ENCODE peak calls at places on chromosomes 1 and 21, in four cellular contexts. N is K562, E is A549, G is HepG2. V is an unnamed sample.

GRCh38 chr1:44807364-44808062 is 362 bp upstream of the DYNLT4 start:
- DNase-seq in N (peak), E (peak), G (peak), V (no peak)

GRCh38 chr1:175536921-175537320 is 206.5 kb downstream of the TNR start:
- DNase-seq in N (no peak), E (no peak), G (no peak), V (no peak)

GRCh38 chr1:174413632-174414031 is 34.1 kb upstream of the GPR52 start:
- DNase-seq in N (no peak), E (peak), G (no peak), V (no peak)

GRCh38 chr1:16324456-16324890 is 27.8 kb downstream of the FBXO42 start:
- DNase-seq in N (no peak), E (no peak), G (no peak), V (no peak)

GRCh38 chr1:170601866-170602265 is 62.1 kb upstream of the PRRX1 start:
- DNase-seq in N (no peak), E (no peak), G (no peak), V (no peak)

GRCh38 chr1:48676822-48677221 is 99.9 kb downstream of the BEND5 start:
- DNase-seq in N (no peak), E (no peak), G (no peak), V (no peak)

GRCh38 chr1:233936422-233936821 is 31.9 kb downstream of the SLC35F3 start:
- DNase-seq in N (no peak), E (no peak), G (no peak), V (no peak)

GRCh38 chr1:25912076-25912831 is 6.0 kb upstream of the STMN1 start:
- DNase-seq in N (no peak), E (peak), G (no peak), V (no peak)

GRCh38 chr1:43857163-43857562 is 76.4 kb upstream of the ARTN start:
- DNase-seq in N (no peak), E (no peak), G (no peak), V (no peak)

GRCh38 chr1:64403331-64403730 is 66.6 kb upstream of the CACHD1 start:
- DNase-seq in N (no peak), E (no peak), G (no peak), V (no peak)

GRCh38 chr21:30463713-30464112 is 16.5 kb downstream of the KRTAP19-1 start:
- DNase-seq in N (peak), E (peak), G (no peak), V (no peak)

GRCh38 chr1:169514566-169515270 is 29.0 kb upstream of the SLC19A2 start:
- DNase-seq in N (no peak), E (no peak), G (no peak), V (no peak)

GRCh38 chr1:25744140-25744581 is 55.8 kb upstream of the SELENON start:
- DNase-seq in N (no peak), E (peak), G (no peak), V (peak)

GRCh38 chr21:29382029-29382654 is 83.4 kb downstream of the BACH1 start:
- DNase-seq in N (no peak), E (no peak), G (peak), V (no peak)

GRCh38 chr1:76501136-76501535 is 366.1 kb upstream of the ST6GALNAC5 start:
- DNase-seq in N (no peak), E (no peak), G (no peak), V (no peak)

GRCh38 chr1:12454406-12455391 is 163.3 kb downstream of the DHRS3 start:
- DNase-seq in N (peak), E (peak), G (no peak), V (no peak)

GRCh38 chr1:115426271-115426771 is 88.3 kb upstream of the NGF start:
- DNase-seq in N (no peak), E (peak), G (no peak), V (no peak)

GRCh38 chr1:248873993-248874671 is 15.2 kb upstream of the ZNF692 start:
- DNase-seq in N (peak), E (peak), G (peak), V (no peak)

GRCh38 chr21:34360488-34361241 is 3.1 kb upstream of the KCNE2 start:
- DNase-seq in N (no peak), E (no peak), G (no peak), V (no peak)

GRCh38 chr1:67367370-67368345 is 60.0 kb downstream of the IL12RB2 start:
- DNase-seq in N (peak), E (peak), G (peak), V (no peak)

GRCh38 chr1:217435159-217435558 is 195.7 kb downstream of the GPATCH2 start:
- DNase-seq in N (no peak), E (no peak), G (no peak), V (no peak)

GRCh38 chr1:55930931-55931271 is 648.5 kb downstream of the PLPP3 start:
- DNase-seq in N (no peak), E (no peak), G (no peak), V (no peak)

GRCh38 chr1:214548988-214549387 is 2.4 kb downstream of the PTPN14 start:
- DNase-seq in N (no peak), E (no peak), G (no peak), V (no peak)

GRCh38 chr21:42559326-42559725 is 45.7 kb downstream of the SLC37A1 start:
- DNase-seq in N (no peak), E (no peak), G (no peak), V (no peak)

GRCh38 chr1:218585565-218586184 is 240.5 kb downstream of the TGFB2 start:
- DNase-seq in N (no peak), E (peak), G (no peak), V (peak)

GRCh38 chr1:9293512-9294439 is 1.1 kb downstream of the SPSB1 start:
- DNase-seq in N (peak), E (peak), G (no peak), V (peak)

GRCh38 chr1:169003864-169004516 is 102.5 kb upstream of the ATP1B1 start:
- DNase-seq in N (no peak), E (peak), G (no peak), V (no peak)

GRCh38 chr1:17120962-17121837 is 1.9 kb upstream of the PADI2 start:
- DNase-seq in N (peak), E (no peak), G (peak), V (no peak)

GRCh38 chr1:39262802-39263201 is 58.3 kb downstream of the MACF1 start:
- DNase-seq in N (no peak), E (no peak), G (no peak), V (no peak)

GRCh38 chr1:205074513-205074912 is 9.7 kb downstream of the TMEM81 start:
- DNase-seq in N (no peak), E (no peak), G (no peak), V (no peak)

GRCh38 chr1:91026320-91026719 is 4.5 kb upstream of the ZNF644 start:
- DNase-seq in N (no peak), E (no peak), G (peak), V (no peak)

GRCh38 chr21:46027855-46028493 is 46.4 kb downstream of the COL6A1 start:
- DNase-seq in N (no peak), E (no peak), G (no peak), V (no peak)

GRCh38 chr21:26288033-26288432 is 117.5 kb upstream of the APP start:
- DNase-seq in N (no peak), E (no peak), G (no peak), V (no peak)

GRCh38 chr1:245245021-245245667 is 90.4 kb downstream of the KIF26B start:
- DNase-seq in N (no peak), E (no peak), G (no peak), V (no peak)

GRCh38 chr21:41477641-41478318 is 30.2 kb downstream of the TMPRSS2 start:
- DNase-seq in N (no peak), E (no peak), G (no peak), V (peak)

GRCh38 chr1:89808429-89809117 is 12.3 kb upstream of the LRRC8D start:
- DNase-seq in N (no peak), E (peak), G (peak), V (no peak)

DNA sequence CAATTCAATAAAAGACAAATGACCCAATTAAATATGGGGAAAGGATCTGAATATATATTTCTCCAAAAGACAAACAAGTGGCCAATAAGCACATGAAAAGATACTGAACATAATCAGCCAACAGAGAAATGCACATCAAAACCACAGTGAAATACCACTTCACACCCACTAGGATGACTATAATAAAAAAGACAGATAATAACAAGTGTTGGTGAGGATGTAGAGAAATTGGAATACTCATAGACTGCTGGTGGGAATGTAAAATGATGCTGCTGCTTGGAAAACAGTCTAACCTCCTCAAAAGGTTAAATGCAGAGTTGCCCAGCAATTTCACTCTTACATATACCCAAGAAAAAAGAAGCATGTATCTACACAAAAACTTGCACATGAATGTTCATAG is 48.9 kb downstream of the PIK3R3 start:
- DNase-seq in N (no peak), E (no peak), G (no peak), V (no peak)
- TF ChIP-seq RNF2 in N (no peak), E (no peak), G (no peak), V (no peak)

GRCh38 chr1:23613191-23614126 is 54.2 kb upstream of the ID3 start:
- DNase-seq in N (no peak), E (no peak), G (no peak), V (no peak)
- TF ChIP-seq RNF2 in N (no peak), E (no peak), G (no peak), V (no peak)

GRCh38 chr1:247639381-247639981 is 34.1 kb downstream of the OR2G3 start:
- DNase-seq in N (peak), E (no peak), G (no peak), V (peak)
- TF ChIP-seq RNF2 in N (peak), E (no peak), G (no peak), V (no peak)

DNA sequence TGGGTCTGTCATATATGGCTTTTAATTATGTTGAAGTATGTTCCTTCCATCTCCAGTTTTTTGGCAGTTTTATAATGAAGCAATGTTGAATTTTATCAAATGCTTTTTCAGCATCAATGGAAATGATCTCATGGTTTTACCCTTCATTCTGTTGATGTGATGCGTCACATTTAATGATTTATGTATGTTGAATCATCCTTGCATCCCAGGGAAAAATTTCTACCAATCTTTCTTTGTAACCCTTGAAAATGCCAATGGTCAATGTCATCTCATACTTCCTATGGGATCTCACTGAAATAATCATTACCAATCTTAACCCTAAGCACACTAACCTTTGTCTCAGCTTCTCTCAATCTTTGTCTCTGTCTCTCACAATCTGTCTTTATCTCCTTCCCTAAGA is 1004.0 kb downstream of the KCNT2 start:
- DNase-seq in N (no peak), E (peak), G (no peak), V (no peak)
- TF ChIP-seq RNF2 in N (no peak), E (no peak), G (no peak), V (no peak)

GRCh38 chr1:1325288-1326074 is 879 bp downstream of the CPTP start:
- DNase-seq in N (no peak), E (no peak), G (no peak), V (no peak)
- TF ChIP-seq RNF2 in N (no peak), E (no peak), G (no peak), V (no peak)

DNA sequence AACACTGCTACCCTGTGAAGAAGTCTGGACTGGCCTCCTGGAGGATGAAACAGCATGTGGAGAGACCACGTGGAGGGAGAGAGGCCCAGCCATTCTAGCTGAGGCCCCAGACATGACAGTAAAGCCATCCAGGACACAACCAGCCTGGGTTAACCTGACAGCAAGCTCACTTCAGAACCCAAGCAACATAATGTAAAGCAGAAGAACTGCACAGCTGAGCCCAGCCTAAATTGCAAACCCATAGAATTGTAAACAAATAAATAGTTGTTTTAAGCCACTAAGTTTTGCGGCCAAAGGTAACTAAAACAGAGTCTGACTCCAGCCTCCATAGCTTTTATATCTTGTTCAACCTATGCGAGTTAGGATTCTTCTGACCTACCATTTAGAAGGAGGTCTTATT is 97.2 kb upstream of the L1TD1 start:
- DNase-seq in N (no peak), E (no peak), G (no peak), V (no peak)
- TF ChIP-seq RNF2 in N (no peak), E (no peak), G (no peak), V (no peak)